ENCODE peak calls at places on chromosomes 16 and 17, in four cellular contexts. O, N, E and F are unnamed samples.

GRCh38 chr17:42849031-42849430 is 2.0 kb upstream of the AOC3 start:
- DNase-seq in N (no peak), O (no peak), E (no peak), F (no peak)

GRCh38 chr17:80259642-80260535 is 763 bp upstream of the RNF213 start:
- DNase-seq in E (no peak), O (peak), N (peak), F (no peak)

GRCh38 chr17:72381597-72382397 is 261.0 kb downstream of the SOX9 start:
- DNase-seq in O (peak), N (no peak), E (no peak), F (no peak)

GRCh38 chr16:53509906-53510703 is 7.1 kb upstream of the AKTIP start:
- DNase-seq in E (no peak), N (peak), O (peak), F (peak)

GRCh38 chr17:81518113-81518784 is 5.7 kb upstream of the ACTG1 start:
- DNase-seq in E (no peak), N (no peak), O (no peak), F (no peak)

GRCh38 chr17:50916708-50917417 is 50.7 kb upstream of the TOB1 start:
- DNase-seq in N (no peak), E (no peak), O (no peak), F (no peak)

GRCh38 chr16:77868052-77868451 is 79.7 kb downstream of the VAT1L start:
- DNase-seq in E (no peak), N (no peak), O (no peak), F (no peak)

GRCh38 chr17:43740541-43740940 is 18.1 kb downstream of the SOST start:
- DNase-seq in O (no peak), N (no peak), E (no peak), F (no peak)

GRCh38 chr16:57132470-57132869 is 40.1 kb downstream of the CPNE2 start:
- DNase-seq in N (peak), O (no peak), E (no peak), F (no peak)

GRCh38 chr16:78957328-78958100 is 643.0 kb downstream of the MAF start:
- DNase-seq in N (no peak), E (no peak), O (no peak), F (no peak)

GRCh38 chr17:82092995-82093751 is 4.9 kb downstream of the FASN start:
- DNase-seq in O (no peak), E (no peak), N (no peak), F (no peak)

GRCh38 chr16:80569440-80570105 is 28.8 kb downstream of the DYNLRB2 start:
- DNase-seq in E (no peak), N (no peak), O (no peak), F (no peak)

GRCh38 chr17:31424944-31425582 is 33.6 kb downstream of the RAB11FIP4 start:
- DNase-seq in O (peak), N (no peak), E (no peak), F (no peak)

GRCh38 chr16:70481929-70482536 is 27.6 kb downstream of the FCSK start:
- DNase-seq in N (no peak), E (no peak), O (no peak), F (no peak)

GRCh38 chr16:59719121-59719520 is 985.0 kb upstream of the GOT2 start:
- DNase-seq in E (no peak), O (no peak), N (no peak), F (no peak)

GRCh38 chr17:40038882-40039513 is 15.2 kb downstream of the MED24 start:
- DNase-seq in N (peak), E (no peak), O (peak), F (peak)

GRCh38 chr17:8799001-8799850 is at the start of gene MFSD6L:
- DNase-seq in N (no peak), E (no peak), O (no peak), F (peak)

GRCh38 chr17:8800656-8801055 is 1.5 kb upstream of the MFSD6L start:
- DNase-seq in N (no peak), O (no peak), E (no peak), F (no peak)

GRCh38 chr17:8799851-8800212 is 667 bp upstream of the MFSD6L start:
- DNase-seq in N (no peak), E (no peak), O (no peak), F (no peak)

GRCh38 chr17:8797621-8798175 is 1.5 kb downstream of the MFSD6L start:
- DNase-seq in N (no peak), O (no peak), E (no peak), F (no peak)

DNA sequence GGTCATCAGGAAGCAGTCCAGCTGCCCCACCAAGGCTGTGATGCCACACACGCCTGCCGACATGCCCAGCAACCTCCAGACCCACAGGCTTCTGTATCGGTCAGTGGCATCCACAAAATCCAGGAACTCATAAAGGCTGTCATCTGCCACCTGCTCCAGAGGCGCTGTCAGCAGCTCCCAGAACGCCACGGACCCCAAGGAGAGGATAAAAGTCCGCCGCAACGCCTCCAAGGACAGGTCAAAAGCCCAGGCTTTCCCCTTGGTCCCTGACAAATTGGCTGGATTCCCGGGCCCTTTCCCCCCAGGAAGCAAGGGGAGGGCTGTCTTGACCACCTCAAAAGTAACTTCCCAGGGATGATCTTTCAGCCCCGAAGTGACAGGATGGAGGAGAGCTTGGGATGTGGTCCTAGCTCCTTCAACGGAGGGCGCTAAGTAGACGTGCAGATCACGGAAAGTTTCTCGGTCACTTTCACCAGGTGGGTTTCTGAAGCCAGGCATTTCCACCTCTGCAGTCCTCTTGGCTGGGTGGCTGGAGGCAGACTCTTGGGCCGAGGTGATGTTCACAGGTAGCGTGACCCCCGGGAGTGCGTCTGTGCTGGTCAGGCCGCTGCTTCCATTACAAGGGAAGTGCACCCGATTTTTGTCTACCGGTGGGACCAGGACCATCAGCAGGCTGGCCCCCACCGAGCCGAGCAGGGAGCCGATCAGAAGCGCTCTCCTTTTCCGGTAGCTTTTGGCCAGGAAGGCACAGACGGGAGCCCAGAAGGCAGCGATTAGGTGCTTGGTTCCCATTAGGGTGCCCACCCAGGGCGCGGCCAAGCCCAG is 777 bp downstream of the MFSD6L start:
- DNase-seq in O (no peak), E (no peak), N (no peak), F (no peak)
- H3K4me3 ChIP-seq in O (no peak), E (no peak), N (no peak), F (no peak)

DNA sequence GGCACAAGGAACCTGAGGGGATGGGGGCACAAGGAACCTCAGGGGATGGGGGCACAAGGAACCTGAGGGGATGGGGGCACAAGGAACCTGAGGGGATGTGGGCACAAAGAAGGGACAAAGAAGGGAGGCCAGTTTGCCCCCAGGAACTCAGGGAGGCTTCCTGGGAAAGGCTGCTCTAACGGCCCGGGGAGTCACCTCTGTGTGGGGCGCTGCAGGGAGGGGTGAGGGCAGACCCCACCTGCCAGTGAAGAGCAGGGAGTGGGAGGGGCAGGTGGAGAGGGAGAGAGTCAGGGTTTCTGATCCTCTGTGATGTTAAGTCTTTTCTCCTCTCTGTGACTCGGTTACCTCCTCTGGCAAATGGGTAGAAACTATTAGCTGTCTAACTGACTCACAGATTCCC is 57.7 kb downstream of the TIMM22 start:
- DNase-seq in O (no peak), N (no peak), E (no peak), F (no peak)
- TF ChIP-seq YY1 in O (no peak), N (no peak), E (no peak), F (no peak)

GRCh38 chr16:55849536-55849935 is 16.6 kb upstream of the CES1 start:
- DNase-seq in E (no peak), N (peak), O (no peak), F (no peak)

GRCh38 chr16:55842369-55843104 is 9.6 kb upstream of the CES1 start:
- DNase-seq in E (no peak), N (peak), O (peak), F (peak)

GRCh38 chr16:55843105-55843395 is 10.2 kb upstream of the CES1 start:
- DNase-seq in N (no peak), O (no peak), E (no peak), F (no peak)

GRCh38 chr16:55846598-55847346 is 13.9 kb upstream of the CES1 start:
- DNase-seq in O (no peak), E (no peak), N (no peak), F (no peak)
- H3K4me3 ChIP-seq in O (no peak), E (no peak), N (no peak), F (no peak)

GRCh38 chr16:67169642-67170167 is 633 bp upstream of the NOL3 start:
- DNase-seq in E (no peak), N (peak), O (peak), F (no peak)
- TF ChIP-seq YY1 in E (no peak), N (no peak), O (no peak), F (no peak)

GRCh38 chr16:85463672-85464071 is 149.4 kb upstream of the GSE1 start:
- DNase-seq in N (no peak), E (no peak), O (no peak), F (no peak)
- H3K4me3 ChIP-seq in N (no peak), E (no peak), O (no peak), F (peak)

GRCh38 chr17:77184474-77184873 is 43.7 kb downstream of the SEC14L1 start:
- DNase-seq in O (peak), N (no peak), E (no peak), F (no peak)

GRCh38 chr17:77180503-77181330 is 39.9 kb downstream of the SEC14L1 start:
- DNase-seq in O (no peak), E (no peak), N (peak), F (no peak)

GRCh38 chr17:77182773-77183172 is 42.0 kb downstream of the SEC14L1 start:
- DNase-seq in E (no peak), N (no peak), O (no peak), F (no peak)

GRCh38 chr17:77185137-77185536 is 44.4 kb downstream of the SEC14L1 start:
- DNase-seq in N (no peak), E (no peak), O (no peak), F (no peak)

DNA sequence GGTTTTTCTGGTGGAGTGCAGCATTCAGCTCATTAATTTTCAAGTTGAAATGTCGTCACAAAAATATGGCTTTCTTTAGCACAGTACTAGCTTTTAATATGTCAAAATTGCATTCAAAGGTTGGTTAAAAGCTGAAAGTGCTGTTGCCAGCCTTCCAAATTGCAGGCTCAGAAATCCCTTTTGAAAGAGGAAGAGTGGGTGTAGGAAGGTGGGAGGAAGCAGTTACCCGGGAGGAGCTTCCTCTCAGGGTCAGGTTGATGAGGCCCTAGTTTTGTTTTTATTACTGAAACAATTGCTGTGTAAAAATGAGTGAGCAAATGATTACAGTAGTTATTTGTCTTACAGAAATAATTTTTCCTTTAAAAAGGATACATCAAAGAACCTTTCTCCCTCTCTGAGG is 41.4 kb downstream of the SEC14L1 start:
- DNase-seq in O (no peak), N (no peak), E (no peak), F (no peak)
- TF ChIP-seq YY1 in O (no peak), N (no peak), E (peak), F (no peak)

GRCh38 chr17:37802712-37803416 is 58.0 kb upstream of the HNF1B start:
- DNase-seq in E (no peak), N (no peak), O (no peak), F (no peak)
- H3K4me3 ChIP-seq in E (no peak), N (no peak), O (no peak), F (no peak)